ENCODE peak calls at places on chromosomes 7 and 10, in seven cellular contexts. S, I, G, Y, M, F and K are unnamed samples.

GRCh38 chr7:7157887-7158271 is 24.5 kb upstream of the C1GALT1 start:
- DNase-seq in I (no peak), S (no peak), M (no peak), Y (no peak), F (no peak), G (no peak), K (no peak)

GRCh38 chr7:157432541-157432956 is 95.7 kb downstream of the DNAJB6 start:
- DNase-seq in S (no peak), Y (peak; percentile 79), M (no peak), G (peak; percentile 26), I (peak; percentile 72), F (peak; percentile 78), K (peak; percentile 23)

GRCh38 chr7:27936244-27937102 is 196.5 kb downstream of the TAX1BP1 start:
- DNase-seq in S (no peak), G (no peak), M (no peak), I (no peak), Y (no peak), F (no peak), K (no peak)

GRCh38 chr10:84938117-84938905 is 609.9 kb downstream of the CCSER2 start:
- DNase-seq in I (no peak), F (no peak), Y (no peak), G (no peak), S (no peak), M (no peak), K (no peak)

GRCh38 chr7:156640949-156641485 is 443 bp downstream of the RNF32 start:
- DNase-seq in I (peak; percentile 70), S (no peak), F (peak; percentile 53), Y (no peak), G (no peak), M (no peak), K (peak; percentile 33)

GRCh38 chr7:114789942-114790341 is 132.0 kb upstream of the MDFIC start:
- DNase-seq in F (no peak), S (no peak), M (no peak), Y (no peak), I (no peak), G (peak; percentile 26), K (no peak)

GRCh38 chr7:130901209-130901783 is 167.3 kb upstream of the KLF14 start:
- DNase-seq in M (peak; percentile 68), I (peak; percentile 79), F (peak; percentile 74), Y (no peak), S (peak; percentile 60), G (peak; percentile 92), K (no peak)

GRCh38 chr10:117424789-117425649 is 49.8 kb upstream of the PDZD8 start:
- DNase-seq in I (no peak), G (no peak), Y (no peak), M (no peak), S (no peak), F (no peak), K (no peak)

GRCh38 chr10:100826983-100827818 is 81.8 kb downstream of the PAX2 start:
- DNase-seq in G (no peak), F (peak; percentile 67), Y (peak; percentile 85), M (no peak), S (peak; percentile 64), I (no peak), K (peak; percentile 51)

GRCh38 chr10:108360187-108360586 is 1195.7 kb upstream of the SORCS1 start:
- DNase-seq in G (no peak), S (no peak), I (no peak), M (no peak), Y (no peak), F (no peak), K (no peak)

GRCh38 chr10:5627486-5628044 is 38.8 kb downstream of the ASB13 start:
- DNase-seq in F (no peak), I (no peak), S (peak; percentile 73), G (no peak), Y (no peak), M (no peak), K (no peak)

GRCh38 chr10:5625992-5626777 is 40.2 kb downstream of the ASB13 start:
- DNase-seq in G (no peak), F (no peak), Y (no peak), I (no peak), S (peak; percentile 93), M (no peak), K (no peak)

GRCh38 chr10:5629789-5630436 is 36.5 kb downstream of the ASB13 start:
- DNase-seq in I (peak; percentile 81), G (peak; percentile 90), Y (peak; percentile 88), S (peak; percentile 66), M (peak; percentile 83), F (peak; percentile 74), K (no peak)

GRCh38 chr10:5628798-5629788 is 37.3 kb downstream of the ASB13 start:
- DNase-seq in S (no peak), I (no peak), Y (no peak), F (no peak), G (peak; percentile 18), M (no peak), K (no peak)

DNA sequence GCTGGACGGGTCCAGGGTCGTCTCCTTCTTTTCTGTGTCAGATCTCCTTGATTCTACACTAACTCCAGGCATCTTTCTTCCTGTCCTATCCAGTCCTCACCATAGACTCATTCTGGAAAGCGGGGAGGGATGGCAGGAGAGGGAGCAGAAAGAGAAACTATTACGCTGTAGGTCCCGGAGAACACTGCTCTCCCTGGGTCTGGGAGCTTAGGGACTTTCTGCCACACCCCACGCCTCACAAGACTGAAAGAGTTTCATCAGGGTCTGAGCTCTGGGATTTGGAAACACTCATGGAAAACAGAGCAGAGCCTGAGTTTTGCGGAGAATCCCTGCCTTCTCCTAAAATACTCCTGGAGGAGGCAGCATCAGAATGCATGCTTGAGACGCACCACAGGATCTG is 38.0 kb downstream of the ASB13 start:
- DNase-seq in Y (no peak), M (no peak), S (no peak), I (no peak), G (no peak), F (no peak), K (no peak)
- H3K4me3 ChIP-seq in Y (no peak overlapping the region), M (peak overlapping the region; percentile 50), S (no peak overlapping the region), I (no peak overlapping the region), G (peak overlapping the region; percentile 13), F (no peak overlapping the region), K (no peak overlapping the region)

GRCh38 chr7:22295402-22296264 is 61.3 kb downstream of the RAPGEF5 start:
- DNase-seq in M (no peak), I (no peak), G (no peak), F (no peak), S (no peak), Y (no peak), K (no peak)
- TF ChIP-seq CTCF in M (peak; percentile 50), I (no peak), G (peak; percentile 30), F (no peak), S (no peak), Y (no peak), K (no peak)

DNA sequence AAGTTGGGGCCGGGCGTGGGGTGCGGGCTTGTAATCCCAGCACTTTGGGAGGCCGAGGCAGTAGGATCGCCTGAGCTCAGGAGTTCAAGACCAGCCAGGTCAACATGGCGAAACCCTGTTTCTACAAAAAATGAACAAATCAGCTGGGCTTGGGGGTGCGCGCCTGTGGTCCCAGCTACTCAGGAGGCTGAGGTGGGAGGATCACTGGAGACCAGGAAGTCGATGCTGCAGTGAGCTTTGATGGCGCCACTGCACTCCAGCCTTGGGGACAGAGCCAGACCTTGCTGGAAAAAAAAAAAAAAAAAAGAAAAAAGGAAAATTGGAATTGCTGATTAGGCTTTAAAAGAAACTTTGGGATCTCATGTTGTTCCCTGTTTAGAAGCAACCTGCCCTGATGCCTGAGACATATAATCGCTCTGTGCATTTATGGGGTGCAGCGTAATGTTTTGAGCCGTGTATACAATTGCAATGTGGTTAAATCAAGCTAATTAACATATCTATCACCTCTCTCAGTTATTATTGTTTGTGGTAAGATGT is 849 bp downstream of the AKR1E2 start:
- DNase-seq in G (no peak), M (no peak), I (no peak), Y (no peak), F (no peak), S (no peak), K (no peak)
- H3K4me3 ChIP-seq in G (peak overlapping the region; percentile 58), M (peak overlapping the region; percentile 77), I (no peak overlapping the region), Y (no peak overlapping the region), F (peak overlapping the region; percentile 77), S (peak overlapping the region; percentile 54), K (no peak overlapping the region)

GRCh38 chr10:82796510-82796909 is 921.5 kb downstream of the NRG3 start:
- DNase-seq in Y (no peak), S (no peak), F (no peak), I (no peak), M (no peak), G (no peak), K (no peak)
- TF ChIP-seq CTCF in Y (no peak), S (no peak), F (peak; percentile 25), I (no peak), M (peak; percentile 46), G (peak; percentile 30), K (no peak)

GRCh38 chr7:50379082-50379481 is 71.1 kb downstream of the FIGNL1 start:
- DNase-seq in I (no peak), Y (no peak), G (no peak), M (no peak), F (no peak), S (no peak), K (no peak)

GRCh38 chr7:50377356-50377755 is 72.8 kb downstream of the FIGNL1 start:
- DNase-seq in Y (no peak), F (no peak), S (no peak), I (no peak), G (no peak), M (no peak), K (no peak)

GRCh38 chr7:50372921-50373320 is 68.4 kb downstream of the IKZF1 start:
- DNase-seq in G (no peak), I (no peak), F (no peak), S (no peak), Y (no peak), M (no peak), K (no peak)

GRCh38 chr7:50379539-50379938 is 70.6 kb downstream of the FIGNL1 start:
- DNase-seq in S (no peak), M (no peak), G (no peak), I (no peak), Y (no peak), F (no peak), K (no peak)

DNA sequence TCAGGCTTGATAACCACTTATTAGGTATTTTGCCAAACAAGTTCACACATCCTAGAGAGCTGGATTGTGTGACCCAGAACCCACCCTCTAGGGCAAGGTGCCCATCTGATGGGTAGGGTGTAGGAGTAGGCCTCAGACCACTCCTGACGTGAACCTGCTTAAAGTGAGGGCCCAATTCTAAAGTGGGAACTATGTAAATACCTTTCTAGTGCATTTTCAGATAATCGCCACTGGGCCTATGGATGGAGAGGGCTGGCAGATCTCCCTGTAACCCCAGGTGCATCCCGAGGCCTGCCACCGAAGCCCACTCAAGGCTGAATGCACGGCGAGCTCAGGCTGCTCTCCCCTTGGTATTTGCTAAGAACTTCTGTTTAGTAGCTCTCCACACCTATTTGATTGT is 71.5 kb downstream of the IKZF1 start:
- DNase-seq in M (no peak), F (no peak), G (no peak), Y (no peak), S (no peak), I (no peak), K (no peak)
- H3K4me3 ChIP-seq in M (no peak overlapping the region), F (no peak overlapping the region), G (no peak overlapping the region), Y (no peak overlapping the region), S (no peak overlapping the region), I (no peak overlapping the region), K (no peak overlapping the region)